ENCODE peak calls at places on chromosomes 5 and 9, in nine cellular contexts. A is ACHN; N is A549; Q is activated T-cell treated with anti-CD3 and anti-CD28 coated beads, Interleukin-2, amount 50 U/mL, for 48 hours; B is T-cell; V is HT-29; T is NCI-H460; M is activated T-helper 1 cell treated with anti-CD3 and anti-CD28 coated beads, Interleukin-12 subunit alpha, Interleukin-12 subunit beta, Interleukin-2, Interleukin-4 antibody, amounts not matched to agents 30 ng/mL and 10 ng/mL and 1 ng/mL, durations not matched to agents 14 hours and 24 hours and 36 hours; C is GM12892. I is an unnamed sample.

GRCh38 chr9:115262477-115262876 is 144.5 kb upstream of the TNC start:
- DNase-seq in N (peak; percentile 96), M (no peak), T (no peak), V (peak; percentile 99), C (no peak), Q (no peak), A (peak; percentile 91), B (no peak), I (no peak)

GRCh38 chr5:172525633-172526360 is 71.5 kb upstream of the SH3PXD2B start:
- DNase-seq in M (no peak), B (no peak), V (no peak), C (no peak), T (no peak), A (no peak), N (no peak), Q (no peak), I (no peak)

GRCh38 chr9:136910901-136911245 is 24.6 kb downstream of the TRAF2 start:
- DNase-seq in V (no peak), A (no peak), C (no peak), T (no peak), Q (no peak), M (no peak), B (no peak), N (no peak), I (no peak)

GRCh38 chr5:151682240-151682639 is 4.5 kb downstream of the SPARC start:
- DNase-seq in Q (no peak), T (no peak), B (no peak), N (no peak), C (no peak), V (no peak), M (no peak), A (no peak), I (no peak)

GRCh38 chr5:88688981-88689661 is 193.9 kb downstream of the MEF2C start:
- DNase-seq in T (no peak), B (no peak), C (no peak), M (no peak), Q (no peak), A (no peak), N (no peak), V (no peak), I (no peak)

GRCh38 chr5:166166071-166166470 is 2125.4 kb upstream of the WWC1 start:
- DNase-seq in V (no peak), A (no peak), N (no peak), T (no peak), Q (no peak), C (no peak), M (no peak), B (no peak), I (no peak)

GRCh38 chr9:38164659-38165221 is 95.7 kb upstream of the SHB start:
- DNase-seq in B (no peak), T (no peak), V (no peak), C (no peak), A (no peak), M (no peak), N (no peak), Q (no peak), I (no peak)

GRCh38 chr5:157476699-157477408 is 16.8 kb downstream of the NIPAL4 start:
- DNase-seq in Q (no peak), V (peak; percentile 89), B (no peak), A (peak; percentile 77), N (peak; percentile 78), M (no peak), C (no peak), T (peak; percentile 83), I (no peak)

GRCh38 chr5:107533946-107534876 is 136.5 kb downstream of the EFNA5 start:
- DNase-seq in T (no peak), A (no peak), C (no peak), B (no peak), Q (no peak), V (no peak), M (no peak), N (no peak), I (no peak)

GRCh38 chr5:8686707-8687106 is 817.8 kb downstream of the MTRR start:
- DNase-seq in A (no peak), V (no peak), N (no peak), M (no peak), B (no peak), Q (no peak), T (no peak), C (no peak), I (no peak)

GRCh38 chr9:102445181-102445747 is 549.9 kb upstream of the CYLC2 start:
- DNase-seq in M (no peak), A (no peak), T (no peak), Q (no peak), C (no peak), V (no peak), B (no peak), N (no peak), I (no peak)

GRCh38 chr9:122091682-122092592 is 1.2 kb downstream of the TTLL11 start:
- DNase-seq in Q (no peak), V (no peak), B (no peak), N (no peak), T (no peak), C (no peak), M (no peak), A (no peak), I (no peak)

GRCh38 chr9:122075135-122076030 is 17.7 kb downstream of the TTLL11 start:
- DNase-seq in C (no peak), B (no peak), V (no peak), N (no peak), Q (no peak), T (no peak), M (no peak), A (no peak), I (no peak)

GRCh38 chr5:178668579-178668978 is 41.7 kb upstream of the CLK4 start:
- DNase-seq in V (no peak), A (no peak), M (no peak), Q (no peak), B (no peak), T (no peak), N (no peak), C (no peak), I (no peak)

GRCh38 chr9:136423432-136424146 is 13.1 kb downstream of the PMPCA start:
- DNase-seq in V (no peak), C (no peak), B (no peak), M (no peak), A (no peak), T (no peak), Q (no peak), N (no peak), I (no peak)

GRCh38 chr9:124242331-124243194 is 15.2 kb upstream of the NEK6 start:
- DNase-seq in M (no peak), A (no peak), N (no peak), V (no peak), B (no peak), T (no peak), Q (no peak), C (no peak), I (no peak)

GRCh38 chr9:130295945-130296782 is 30.6 kb downstream of the HMCN2 start:
- DNase-seq in V (no peak), A (no peak), Q (no peak), M (no peak), B (no peak), C (no peak), T (no peak), N (no peak), I (no peak)

GRCh38 chr9:118366228-118366627 is 662.0 kb downstream of the TLR4 start:
- DNase-seq in V (no peak), A (no peak), B (no peak), Q (no peak), C (no peak), T (no peak), M (no peak), N (no peak), I (no peak)

GRCh38 chr5:143404416-143405062 is 1.1 kb upstream of the NR3C1 start:
- DNase-seq in Q (peak; percentile 75), T (peak; percentile 68), B (peak; percentile 76), C (peak; percentile 33), V (no peak), M (peak; percentile 62), N (peak; percentile 92), A (peak; percentile 73), I (peak; percentile 64)

GRCh38 chr9:87816041-87816440 is 66.6 kb upstream of the SPATA31E1 start:
- DNase-seq in N (no peak), B (no peak), C (no peak), T (no peak), M (no peak), Q (no peak), A (no peak), V (peak; percentile 26), I (no peak)

GRCh38 chr9:90029996-90030395 is 425.2 kb downstream of the GADD45G start:
- DNase-seq in T (no peak), B (no peak), M (no peak), C (no peak), Q (no peak), V (no peak), N (peak; percentile 10), A (no peak), I (no peak)

GRCh38 chr5:35771321-35771720 is 85.4 kb upstream of the IL7R start:
- DNase-seq in Q (no peak), A (no peak), C (no peak), N (no peak), M (no peak), T (no peak), V (no peak), B (no peak), I (no peak)

GRCh38 chr9:112503170-112503569 is 16.5 kb downstream of the KIAA1958 start:
- DNase-seq in M (no peak), A (no peak), V (no peak), B (no peak), N (no peak), Q (no peak), C (no peak), T (no peak), I (no peak)

GRCh38 chr9:5800969-5801738 is 31.8 kb downstream of the ERMP1 start:
- DNase-seq in T (no peak), A (peak; percentile 13), Q (no peak), C (no peak), B (no peak), V (peak; percentile 78), N (no peak), M (no peak), I (no peak)

GRCh38 chr5:140317859-140318258 is 15.0 kb upstream of the PFDN1 start:
- DNase-seq in C (no peak), T (no peak), Q (no peak), A (peak; percentile 74), N (peak; percentile 70), B (no peak), M (no peak), V (no peak), I (no peak)

GRCh38 chr5:153746440-153746839 is 256.0 kb downstream of the GRIA1 start:
- DNase-seq in T (no peak), V (no peak), C (no peak), B (no peak), A (no peak), Q (no peak), M (no peak), N (no peak), I (no peak)

GRCh38 chr9:87862536-87863268 is 20.0 kb upstream of the SPATA31E1 start:
- DNase-seq in V (peak; percentile 59), A (peak; percentile 83), M (no peak), N (peak; percentile 73), Q (no peak), B (no peak), T (no peak), C (no peak), I (no peak)

GRCh38 chr9:77523891-77524290 is 124.2 kb downstream of the GNA14 start:
- DNase-seq in M (no peak), V (peak; percentile 53), B (no peak), C (no peak), N (peak; percentile 36), Q (no peak), T (no peak), A (no peak), I (no peak)

GRCh38 chr5:1010181-1010510 is 1.5 kb downstream of the NKD2 start:
- DNase-seq in V (peak; percentile 74), M (no peak), A (no peak), Q (no peak), T (no peak), C (no peak), N (peak; percentile 35), B (no peak), I (no peak)

GRCh38 chr9:106753155-106753671 is 109.8 kb upstream of the ZNF462 start:
- DNase-seq in M (peak; percentile 1), T (no peak), Q (no peak), V (no peak), A (no peak), N (no peak), B (no peak), C (peak; percentile 16), I (no peak)

GRCh38 chr9:127209220-127209619 is 55.4 kb upstream of the GARNL3 start:
- DNase-seq in C (no peak), V (no peak), B (no peak), Q (no peak), T (no peak), M (no peak), A (no peak), N (no peak), I (no peak)

I was measured in natural killer cell.